ENCODE peak calls at places on chromosomes 7 and 10, in seven cellular contexts. I, U, R, X, G, S and Z are unnamed samples.

GRCh38 chr10:122516733-122517132 is 43.8 kb upstream of the DMBT1 start:
- DNase-seq in I (no peak), U (no peak), R (no peak), X (no peak), G (no peak), S (no peak), Z (no peak)

GRCh38 chr7:104328308-104328969 is at the start of gene LHFPL3:
- DNase-seq in I (no peak), U (no peak), R (peak; percentile 21), X (no peak), G (no peak), S (no peak), Z (no peak)

GRCh38 chr10:80709879-80710278 is 172.2 kb downstream of the SH2D4B start:
- DNase-seq in I (no peak), U (no peak), R (no peak), X (no peak), G (no peak), S (no peak), Z (no peak)

GRCh38 chr7:15424468-15424867 is 137.3 kb downstream of the AGMO start:
- DNase-seq in I (no peak), U (no peak), R (no peak), X (no peak), G (no peak), S (no peak), Z (peak; percentile 73)

GRCh38 chr10:120729508-120729907 is 121.7 kb upstream of the WDR11 start:
- DNase-seq in I (no peak), U (no peak), R (no peak), X (no peak), G (no peak), S (no peak), Z (no peak)

GRCh38 chr7:4882169-4882741 is 1.3 kb downstream of the RADIL start:
- DNase-seq in I (no peak), U (peak; percentile 61), R (no peak), X (no peak), G (no peak), S (peak; percentile 77), Z (peak; percentile 46)

GRCh38 chr7:37092548-37092947 is 356.1 kb downstream of the ELMO1 start:
- DNase-seq in I (no peak), U (no peak), R (no peak), X (no peak), G (no peak), S (no peak), Z (no peak)

GRCh38 chr10:75662715-75663114 is 231.3 kb downstream of the LRMDA start:
- DNase-seq in I (no peak), U (no peak), R (no peak), X (no peak), G (peak; percentile 10), S (no peak), Z (no peak)

GRCh38 chr10:131786756-131787605 is 113.8 kb upstream of the PPP2R2D start:
- DNase-seq in I (no peak), U (peak; percentile 52), R (no peak), X (no peak), G (peak; percentile 55), S (no peak), Z (peak; percentile 38)

GRCh38 chr10:6058677-6059475 is 3.3 kb downstream of the IL2RA start:
- DNase-seq in I (no peak), U (no peak), R (no peak), X (no peak), G (no peak), S (peak; percentile 46), Z (no peak)

GRCh38 chr10:95864906-95865813 is 42.6 kb upstream of the CC2D2B start:
- DNase-seq in I (no peak), U (peak; percentile 56), R (no peak), X (peak; percentile 0), G (peak; percentile 76), S (no peak), Z (peak; percentile 79)

GRCh38 chr7:114652041-114652440 is 237.4 kb downstream of the FOXP2 start:
- DNase-seq in I (no peak), U (no peak), R (no peak), X (no peak), G (no peak), S (no peak), Z (no peak)

GRCh38 chr10:44952779-44953231 is 6.8 kb upstream of the RASSF4 start:
- DNase-seq in I (no peak), U (no peak), R (no peak), X (no peak), G (no peak), S (no peak), Z (no peak)

GRCh38 chr7:29946428-29947186 is 43.0 kb downstream of the SCRN1 start:
- DNase-seq in I (no peak), U (peak; percentile 52), R (no peak), X (no peak), G (peak; percentile 54), S (no peak), Z (peak; percentile 55)

GRCh38 chr10:89702121-89702480 is 711 bp downstream of the KIF20B start:
- DNase-seq in I (no peak), U (peak; percentile 7), R (no peak), X (no peak), G (peak; percentile 43), S (no peak), Z (peak; percentile 42)

GRCh38 chr7:23204241-23204640 is 22.4 kb downstream of the NUP42 start:
- DNase-seq in I (no peak), U (no peak), R (no peak), X (no peak), G (no peak), S (no peak), Z (no peak)

GRCh38 chr7:24428676-24429075 is 144.6 kb upstream of the PALS2 start:
- DNase-seq in I (no peak), U (no peak), R (no peak), X (no peak), G (no peak), S (no peak), Z (no peak)

GRCh38 chr7:107694395-107694794 is 33.8 kb downstream of the SLC26A4 start:
- DNase-seq in I (peak; percentile 10), U (no peak), R (no peak), X (no peak), G (peak; percentile 37), S (no peak), Z (no peak)

GRCh38 chr10:71753091-71753959 is 20.0 kb downstream of the VSIR start:
- DNase-seq in I (no peak), U (no peak), R (no peak), X (no peak), G (no peak), S (peak; percentile 92), Z (no peak)

GRCh38 chr10:33612551-33612950 is 278.1 kb upstream of the NRP1 start:
- DNase-seq in I (no peak), U (no peak), R (no peak), X (no peak), G (peak; percentile 77), S (no peak), Z (peak; percentile 49)

GRCh38 chr7:128425851-128426250 is 16.1 kb upstream of the IMPDH1 start:
- DNase-seq in I (no peak), U (peak; percentile 73), R (peak; percentile 37), X (peak; percentile 80), G (peak; percentile 75), S (peak; percentile 86), Z (peak; percentile 57)

GRCh38 chr10:1643161-1643910 is 94.0 kb downstream of the ADARB2 start:
- DNase-seq in I (no peak), U (peak; percentile 12), R (peak; percentile 52), X (no peak), G (peak; percentile 51), S (peak; percentile 69), Z (no peak)

GRCh38 chr10:71696635-71697326 is 22.8 kb downstream of the C10orf105 start:
- DNase-seq in I (no peak), U (peak; percentile 47), R (no peak), X (peak; percentile 40), G (peak; percentile 65), S (no peak), Z (peak; percentile 54)

GRCh38 chr7:23471090-23471859 is 984 bp upstream of the IGF2BP3 start:
- DNase-seq in I (no peak), U (peak; percentile 78), R (peak; percentile 74), X (no peak), G (peak; percentile 67), S (no peak), Z (peak; percentile 87)

GRCh38 chr7:143460585-143460984 is 17.1 kb upstream of the TAS2R41 start:
- DNase-seq in I (no peak), U (no peak), R (no peak), X (no peak), G (no peak), S (no peak), Z (no peak)

GRCh38 chr7:74401137-74401859 is 52.4 kb upstream of the GTF2IRD1 start:
- DNase-seq in I (no peak), U (peak; percentile 78), R (peak; percentile 52), X (peak; percentile 66), G (peak; percentile 71), S (no peak), Z (peak; percentile 72)

GRCh38 chr10:5252177-5253037 is 55.8 kb downstream of the AKR1C4 start:
- DNase-seq in I (no peak), U (peak; percentile 27), R (no peak), X (no peak), G (peak; percentile 10), S (no peak), Z (peak; percentile 64)

GRCh38 chr10:132745971-132746370 is 40.0 kb downstream of the NKX6-2 start:
- DNase-seq in I (no peak), U (no peak), R (no peak), X (no peak), G (no peak), S (no peak), Z (no peak)

GRCh38 chr10:119686465-119687191 is 35.4 kb downstream of the BAG3 start:
- DNase-seq in I (peak; percentile 30), U (peak; percentile 92), R (peak; percentile 74), X (peak; percentile 70), G (peak; percentile 93), S (peak; percentile 91), Z (peak; percentile 99)

GRCh38 chr7:115417662-115418061 is 495.8 kb downstream of the MDFIC start:
- DNase-seq in I (no peak), U (no peak), R (no peak), X (no peak), G (no peak), S (no peak), Z (no peak)

GRCh38 chr7:112233048-112233697 is 26.7 kb downstream of the ZNF277 start:
- DNase-seq in I (no peak), U (peak; percentile 15), R (no peak), X (no peak), G (no peak), S (no peak), Z (no peak)

GRCh38 chr10:60353519-60354258 is 36.0 kb downstream of the ANK3 start:
- DNase-seq in I (peak; percentile 61), U (no peak), R (no peak), X (no peak), G (peak; percentile 18), S (peak; percentile 79), Z (no peak)

GRCh38 chr7:30470783-30471182 is 7.8 kb downstream of the NOD1 start:
- DNase-seq in I (no peak), U (peak; percentile 16), R (no peak), X (no peak), G (peak; percentile 41), S (no peak), Z (peak; percentile 51)

GRCh38 chr7:4171029-4171786 is 510.9 kb upstream of the FOXK1 start:
- DNase-seq in I (no peak), U (no peak), R (no peak), X (no peak), G (no peak), S (no peak), Z (no peak)

GRCh38 chr10:42552188-42553063 is 85.9 kb downstream of the ZNF33B start:
- DNase-seq in I (peak; percentile 82), U (peak; percentile 99), R (peak; percentile 87), X (peak; percentile 92), G (peak; percentile 98), S (peak; percentile 98), Z (peak; percentile 98)

GRCh38 chr10:62733654-62734293 is 70.7 kb upstream of the ADO start:
- DNase-seq in I (no peak), U (peak; percentile 79), R (no peak), X (no peak), G (peak; percentile 50), S (no peak), Z (no peak)